ENCODE peak calls at places on chromosomes 6 and 20, in five cellular contexts. D is stimulated activated CD8-positive, alpha-beta memory T cell treated with anti-CD3 and anti-CD28 coated beads, Interleukin-12 subunit alpha, Interleukin-12 subunit beta, amount 100 ng/mL, for 1 hour; B is occipital lobe; Z is ureter; F is Caki2. J is an unnamed sample.

GRCh38 chr6:111776236-111777189 is 96.7 kb downstream of the FYN start:
- DNase-seq in Z (no peak), B (no peak), D (no peak), F (no peak), J (no peak)

GRCh38 chr6:36320475-36320874 is 16.2 kb downstream of the BNIP5 start:
- DNase-seq in D (no peak), Z (no peak), B (no peak), F (peak; percentile 68), J (no peak)

GRCh38 chr6:14060971-14061370 is 56.6 kb upstream of the CD83 start:
- DNase-seq in Z (no peak), F (no peak), D (no peak), B (no peak), J (no peak)

GRCh38 chr20:38145094-38146075 is 19.7 kb downstream of the TGM2 start:
- DNase-seq in B (no peak), F (peak; percentile 72), Z (no peak), D (no peak), J (no peak)

GRCh38 chr20:58603656-58604184 is 47.4 kb upstream of the STX16 start:
- DNase-seq in B (no peak), D (no peak), Z (no peak), F (no peak), J (no peak)

GRCh38 chr6:154164397-154164796 is 125.4 kb downstream of the OPRM1 start:
- DNase-seq in D (no peak), Z (peak; percentile 63), B (peak; percentile 37), F (peak; percentile 33), J (no peak)

GRCh38 chr6:2749972-2750600 is 636 bp downstream of the MYLK4 start:
- DNase-seq in D (peak; percentile 55), F (peak; percentile 39), B (peak; percentile 58), Z (peak; percentile 70), J (no peak)

GRCh38 chr6:54234539-54234938 is 73.7 kb upstream of the TINAG start:
- DNase-seq in B (no peak), Z (no peak), F (no peak), D (no peak), J (no peak)

GRCh38 chr20:9323622-9324021 is 190.8 kb upstream of the LAMP5 start:
- DNase-seq in F (no peak), Z (no peak), D (no peak), B (no peak), J (no peak)

GRCh38 chr6:3592371-3592941 is 135.6 kb upstream of the SLC22A23 start:
- DNase-seq in B (no peak), Z (no peak), D (no peak), F (peak; percentile 74), J (no peak)

GRCh38 chr6:31610891-31611425 is 4.1 kb upstream of the AIF1 start:
- DNase-seq in D (no peak), F (no peak), Z (no peak), B (no peak), J (no peak)

GRCh38 chr20:11814276-11814675 is 103.4 kb upstream of the BTBD3 start:
- DNase-seq in F (no peak), D (no peak), Z (no peak), B (no peak), J (no peak)

GRCh38 chr6:17207281-17207680 is 73.9 kb upstream of the RBM24 start:
- DNase-seq in D (no peak), B (no peak), Z (no peak), F (no peak), J (no peak)

GRCh38 chr6:130274007-130274406 is 51.3 kb upstream of the SAMD3 start:
- DNase-seq in B (no peak), D (no peak), Z (no peak), F (no peak), J (no peak)

GRCh38 chr20:24747881-24748595 is 201.0 kb upstream of the CST7 start:
- DNase-seq in F (no peak), D (no peak), B (no peak), Z (peak; percentile 32), J (no peak)